ENCODE peak calls at places on chromosome 9, in eight cellular contexts. F, K, C, Q, B, P, R and W are unnamed samples.

GRCh38 chr9:130465383-130466096 is 20.8 kb downstream of the ASS1 start:
- DNase-seq in K (no peak), R (no peak), C (no peak), B (peak), Q (no peak), F (no peak), P (no peak), W (no peak)

GRCh38 chr9:124164800-124165199 is 92.9 kb upstream of the NEK6 start:
- DNase-seq in C (no peak), Q (no peak), P (no peak), F (no peak), R (no peak), K (peak), B (no peak), W (no peak)

GRCh38 chr9:33032865-33033264 is 7.8 kb downstream of the DNAJA1 start:
- DNase-seq in B (no peak), C (no peak), Q (no peak), F (no peak), R (no peak), P (no peak), K (no peak), W (no peak)

GRCh38 chr9:83330207-83331196 is 207.7 kb downstream of the FRMD3 start:
- DNase-seq in C (no peak), Q (no peak), R (no peak), P (no peak), F (no peak), B (no peak), K (no peak), W (no peak)

GRCh38 chr9:38000332-38000731 is 68.7 kb downstream of the SHB start:
- DNase-seq in B (no peak), F (no peak), C (no peak), K (no peak), Q (no peak), R (no peak), P (peak), W (no peak)

GRCh38 chr9:92607773-92608172 is 62.2 kb downstream of the IPPK start:
- DNase-seq in P (no peak), F (peak), K (peak), R (no peak), C (no peak), Q (no peak), B (no peak), W (no peak)

GRCh38 chr9:91127653-91128052 is 234.1 kb downstream of the AUH start:
- DNase-seq in P (no peak), B (no peak), R (no peak), Q (no peak), F (no peak), K (no peak), C (no peak), W (no peak)

GRCh38 chr9:91071185-91071990 is 269.8 kb downstream of the SYK start:
- DNase-seq in R (no peak), K (peak), F (peak), C (no peak), P (no peak), Q (no peak), B (no peak), W (no peak)

GRCh38 chr9:93262537-93263310 is 78.8 kb downstream of the WNK2 start:
- DNase-seq in C (no peak), R (no peak), F (no peak), P (peak), K (no peak), Q (no peak), B (peak), W (no peak)

GRCh38 chr9:92748233-92748497 is 16.5 kb downstream of the BICD2 start:
- DNase-seq in C (no peak), F (no peak), Q (no peak), K (no peak), R (no peak), P (no peak), B (no peak), W (no peak)

GRCh38 chr9:80560976-80561375 is 989.2 kb downstream of the TLE4 start:
- DNase-seq in F (no peak), R (no peak), Q (no peak), C (no peak), B (no peak), K (no peak), P (no peak), W (no peak)

GRCh38 chr9:132472199-132472598 is 62.2 kb downstream of the CFAP77 start:
- DNase-seq in R (no peak), Q (no peak), P (no peak), B (no peak), C (no peak), K (no peak), F (no peak), W (no peak)

GRCh38 chr9:87862536-87863268 is 20.0 kb upstream of the SPATA31E1 start:
- DNase-seq in R (no peak), Q (no peak), C (no peak), P (no peak), B (no peak), F (peak), K (peak), W (no peak)

GRCh38 chr9:71796368-71796767 is 28.1 kb upstream of the CEMIP2 start:
- DNase-seq in R (no peak), P (no peak), F (peak), K (no peak), Q (no peak), C (no peak), B (no peak), W (no peak)

GRCh38 chr9:111952559-111952958 is 55.9 kb downstream of the UGCG start:
- DNase-seq in B (no peak), C (no peak), F (peak), P (no peak), R (no peak), Q (no peak), K (peak), W (no peak)

GRCh38 chr9:76987594-76988200 is 31.8 kb upstream of the FOXB2 start:
- DNase-seq in Q (no peak), K (peak), C (no peak), B (no peak), R (no peak), F (peak), P (peak), W (peak)

GRCh38 chr9:106072421-106072820 is 378.1 kb downstream of the TMEM38B start:
- DNase-seq in P (no peak), K (no peak), F (no peak), Q (no peak), B (no peak), R (no peak), C (no peak), W (no peak)

GRCh38 chr9:129436751-129437625 is 183.9 kb downstream of the C9orf50 start:
- DNase-seq in R (peak), C (peak), Q (no peak), K (peak), B (peak), F (no peak), P (peak), W (no peak)

GRCh38 chr9:69411931-69412740 is 87.1 kb downstream of the ENTREP1 start:
- DNase-seq in C (no peak), Q (no peak), F (no peak), K (no peak), P (peak), B (peak), R (no peak), W (no peak)

GRCh38 chr9:69412741-69413150 is 87.7 kb downstream of the ENTREP1 start:
- DNase-seq in R (peak), P (peak), B (no peak), K (peak), C (peak), Q (no peak), F (peak), W (peak)

GRCh38 chr9:69411246-69411645 is 86.2 kb downstream of the ENTREP1 start:
- DNase-seq in B (no peak), K (no peak), F (no peak), R (no peak), C (no peak), Q (no peak), P (no peak), W (no peak)
- TF ChIP-seq CTCF in B (no peak), K (no peak), F (no peak), R (no peak), C (no peak), Q (no peak), P (no peak), W (no peak)

DNA sequence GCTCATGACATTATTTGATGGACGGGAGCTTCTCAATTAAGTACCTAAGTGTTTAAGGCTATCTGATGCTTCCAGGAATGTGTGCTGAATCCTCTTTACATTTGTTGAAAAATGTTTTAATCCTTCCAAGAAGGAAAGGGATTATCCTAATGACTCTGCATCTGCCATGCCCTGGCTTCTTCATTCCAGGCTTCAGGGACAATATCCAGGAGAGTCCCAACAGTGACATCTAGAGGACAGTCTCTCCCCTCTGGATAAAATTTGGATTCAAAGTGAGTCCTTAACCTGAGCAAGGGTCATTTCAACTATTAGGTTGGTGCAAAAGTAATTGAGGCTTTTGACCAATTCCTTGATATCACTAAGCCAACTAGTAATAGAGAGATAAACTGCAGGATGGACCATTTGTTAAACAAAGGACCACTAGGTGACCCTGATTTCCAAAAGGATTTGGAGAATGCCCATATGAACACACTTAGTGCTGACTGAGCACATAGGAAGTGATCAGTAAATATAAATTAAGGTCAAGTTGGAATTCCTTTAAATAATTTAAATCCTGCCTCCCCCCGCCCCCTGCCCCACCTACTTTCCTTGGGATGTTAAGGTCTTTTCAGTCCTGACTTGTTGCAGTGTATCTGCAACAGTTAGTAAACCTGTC is 19.1 kb downstream of the TNFSF8 start:
- DNase-seq in B (no peak), F (peak), R (no peak), Q (no peak), C (no peak), P (no peak), K (peak), W (no peak)
- TF ChIP-seq CTCF in B (peak), F (peak), R (peak), Q (peak), C (no peak), P (no peak), K (peak), W (peak)

GRCh38 chr9:18208166-18209059 is 265.5 kb upstream of the ADAMTSL1 start:
- DNase-seq in B (no peak), Q (peak), R (peak), F (peak), P (peak), C (peak), K (peak), W (peak)
- TF ChIP-seq CTCF in B (peak), Q (peak), R (peak), F (peak), P (peak), C (no peak), K (peak), W (peak)

GRCh38 chr9:126631254-126631653 is 17.5 kb downstream of the LMX1B start:
- DNase-seq in K (no peak), R (no peak), Q (no peak), C (no peak), B (no peak), P (no peak), F (no peak), W (no peak)
- TF ChIP-seq CTCF in K (no peak), R (no peak), Q (no peak), C (no peak), B (no peak), P (no peak), F (no peak), W (no peak)

GRCh38 chr9:134438204-134438788 is 112.0 kb downstream of the RXRA start:
- DNase-seq in C (peak), F (no peak), B (no peak), P (peak), Q (no peak), K (no peak), R (peak), W (no peak)
- TF ChIP-seq CTCF in C (no peak), F (no peak), B (no peak), P (peak), Q (no peak), K (no peak), R (peak), W (no peak)

GRCh38 chr9:13274901-13275641 is 4.4 kb downstream of the MPDZ start:
- DNase-seq in C (no peak), Q (no peak), B (no peak), F (peak), P (no peak), R (no peak), K (peak), W (no peak)

GRCh38 chr9:13278023-13278367 is 1.5 kb downstream of the MPDZ start:
- DNase-seq in K (no peak), P (no peak), F (no peak), Q (no peak), B (no peak), C (no peak), R (no peak), W (no peak)

GRCh38 chr9:13281356-13282016 is 2.0 kb upstream of the MPDZ start:
- DNase-seq in P (no peak), Q (no peak), B (no peak), R (no peak), F (no peak), C (no peak), K (peak), W (no peak)

GRCh38 chr9:13279284-13280162 is at the start of gene MPDZ:
- DNase-seq in R (peak), K (peak), F (peak), B (peak), P (peak), C (peak), Q (no peak), W (peak)

DNA sequence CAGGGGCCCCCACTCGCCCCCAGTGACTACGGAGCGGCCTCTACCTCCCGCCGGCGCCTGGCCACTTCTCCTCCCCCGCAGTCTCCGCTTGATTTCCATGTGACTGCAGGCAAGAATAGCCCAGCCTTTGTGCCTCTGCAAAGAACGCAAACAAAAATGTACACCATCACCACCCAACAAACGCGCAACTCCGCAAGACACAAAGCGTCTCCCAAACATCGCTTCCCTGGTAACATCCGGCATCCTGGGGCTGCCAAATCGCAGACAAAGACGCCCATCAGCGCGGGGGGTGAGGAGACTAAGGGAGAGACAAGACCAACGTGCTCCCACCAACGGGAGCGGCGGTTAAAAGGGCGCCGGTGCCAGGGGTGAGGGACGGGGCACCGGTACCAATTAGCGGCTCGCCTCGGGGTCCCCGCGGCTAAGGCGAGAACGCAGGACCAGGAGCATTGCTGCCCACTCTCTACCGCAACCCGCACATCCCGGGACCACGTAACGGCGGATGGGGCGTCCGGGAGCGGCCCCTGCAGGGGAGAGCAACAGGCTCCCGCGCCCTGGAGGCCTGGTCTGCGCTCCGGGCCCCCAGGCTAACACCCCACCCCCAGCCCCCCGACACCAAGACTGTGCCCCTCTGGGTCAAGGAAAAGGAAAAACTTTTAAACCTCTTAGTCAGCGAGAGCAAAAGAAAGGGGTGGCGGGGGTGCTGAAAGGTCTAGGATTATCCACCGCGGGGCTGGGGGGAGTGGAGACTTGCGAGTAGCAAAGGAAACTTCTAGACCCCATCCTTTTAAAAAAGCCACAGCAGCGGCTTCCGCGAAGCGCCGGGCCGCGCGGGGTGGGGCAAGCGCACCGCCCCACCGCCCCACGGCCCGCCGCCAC is 885 bp downstream of the MPDZ start:
- DNase-seq in P (peak), K (peak), B (peak), R (peak), F (peak), C (peak), Q (no peak), W (peak)
- TF ChIP-seq CTCF in P (no peak), K (peak), B (no peak), R (no peak), F (peak), C (no peak), Q (no peak), W (no peak)

GRCh38 chr9:127283917-127284316 is 19.3 kb downstream of the GARNL3 start:
- DNase-seq in K (peak), F (peak), B (no peak), R (no peak), Q (peak), C (no peak), P (peak), W (no peak)
- TF ChIP-seq CTCF in K (peak), F (peak), B (no peak), R (peak), Q (peak), C (no peak), P (no peak), W (no peak)